ENCODE peak calls at places on chromosomes 13 and 19, in nine cellular contexts. R is A549, H is uterus, T is Peyer's patch, D is transverse colon, S is HCT116, I is adrenal gland, M is esophagus squamous epithelium, U is IMR-90. V is an unnamed sample.
A peak's percentile ranks its signal among the peaks of the same experiment; 100 is the strongest.

GRCh38 chr19:18559685-18560084 is 2.0 kb downstream of the KXD1 start:
- DNase-seq in H (no peak), U (no peak), I (no peak), R (no peak), T (no peak), S (no peak), M (no peak), D (no peak), V (no peak)

GRCh38 chr13:44759222-44759721 is 183.1 kb upstream of the TSC22D1 start:
- DNase-seq in U (no peak), I (no peak), M (no peak), S (no peak), R (no peak), H (no peak), T (no peak), D (peak; percentile 32), V (no peak)

GRCh38 chr19:39304185-39304513 is 7.9 kb downstream of the IFNL1 start:
- DNase-seq in R (no peak), D (no peak), S (no peak), T (no peak), H (no peak), I (no peak), M (no peak), U (no peak), V (no peak)

GRCh38 chr19:17424743-17425365 is 5.0 kb downstream of the MVB12A start:
- DNase-seq in T (peak; percentile 53), U (peak; percentile 23), D (no peak), I (peak; percentile 64), H (no peak), R (no peak), S (no peak), M (no peak), V (no peak)

GRCh38 chr19:8158411-8159074 is 9.2 kb upstream of the FBN3 start:
- DNase-seq in I (peak; percentile 51), D (peak; percentile 23), U (peak; percentile 79), S (peak; percentile 79), T (no peak), H (peak; percentile 42), M (no peak), R (peak; percentile 51), V (peak; percentile 71)

GRCh38 chr13:101579291-101579802 is 126.9 kb downstream of the ITGBL1 start:
- DNase-seq in I (no peak), M (no peak), R (no peak), U (peak; percentile 60), T (no peak), D (no peak), S (no peak), H (no peak), V (no peak)

GRCh38 chr13:113935081-113935511 is 38.8 kb downstream of the C13orf46 start:
- DNase-seq in U (no peak), T (peak; percentile 40), R (no peak), M (no peak), S (no peak), D (no peak), H (peak; percentile 14), I (no peak), V (no peak)

GRCh38 chr19:24053601-24054000 is 33.4 kb upstream of the ZNF254 start:
- DNase-seq in S (no peak), T (no peak), H (no peak), D (no peak), I (no peak), U (no peak), R (no peak), M (no peak), V (no peak)

GRCh38 chr19:55339225-55340143 is at the start of gene KMT5C:
- DNase-seq in U (peak; percentile 100), M (peak; percentile 100), D (peak; percentile 100), I (peak; percentile 100), T (peak; percentile 100), R (peak; percentile 100), H (peak; percentile 100), S (peak; percentile 100), V (peak; percentile 100)
- TF ChIP-seq POLR2A in U (peak; percentile 68), M (no peak), D (peak; percentile 97), I (peak; percentile 96), T (peak; percentile 87), R (peak; percentile 50), H (peak; percentile 93), S (peak; percentile 31), V (peak; percentile 92)

DNA sequence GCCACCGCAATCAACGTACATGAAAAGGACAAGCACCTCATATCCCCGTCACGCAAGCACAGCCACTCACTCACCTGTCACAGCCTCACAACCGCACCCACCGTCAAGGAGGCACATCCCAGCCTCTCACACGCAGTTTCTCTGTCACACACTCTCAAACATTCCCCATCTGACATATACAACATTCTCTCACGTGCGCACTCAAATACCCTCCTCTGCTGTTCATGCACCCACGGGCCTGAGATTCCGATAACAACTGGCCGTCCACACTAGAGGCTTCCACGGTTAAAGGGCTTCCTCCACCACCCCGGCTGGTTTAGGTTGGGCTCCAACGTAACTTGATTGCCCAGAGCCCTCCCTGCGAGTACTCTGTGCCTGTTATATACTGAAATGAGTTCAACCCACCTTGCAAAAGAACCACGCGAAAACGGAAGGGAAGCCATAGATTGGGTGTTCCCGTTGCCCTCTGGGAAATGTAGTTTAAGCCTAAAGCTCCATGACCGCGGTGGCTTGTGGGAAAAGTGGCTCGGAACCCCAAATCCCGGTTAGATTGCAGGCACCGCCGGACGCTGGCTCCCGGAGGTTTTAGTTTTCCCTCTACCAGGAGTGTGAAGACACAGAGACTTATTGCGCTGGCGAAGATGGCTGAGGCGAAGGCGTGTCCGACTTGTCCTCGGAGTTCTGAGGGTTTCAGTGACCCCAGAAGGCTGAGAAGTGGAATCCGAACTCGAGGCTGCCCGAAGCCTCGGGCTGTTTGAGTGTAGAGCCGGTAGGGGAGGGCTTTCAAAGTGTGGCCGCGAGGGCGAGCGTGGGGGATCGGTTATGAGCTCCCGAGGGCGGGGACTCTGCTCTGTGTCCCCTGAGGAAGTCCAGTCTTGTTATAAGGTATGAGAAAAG is at the start of gene ZNF573:
- DNase-seq in T (peak; percentile 84), D (peak; percentile 86), R (peak; percentile 98), H (peak; percentile 85), U (peak; percentile 87), I (peak; percentile 85), M (peak; percentile 34), S (peak; percentile 84), V (peak; percentile 84)
- TF ChIP-seq POLR2A in T (no peak), D (no peak), R (no peak), H (peak; percentile 52), U (peak; percentile 69), I (peak; percentile 76), M (no peak), S (no peak), V (peak; percentile 79)

GRCh38 chr19:3509566-3509989 is 3.5 kb downstream of the FZR1 start:
- DNase-seq in H (no peak), T (no peak), S (no peak), I (peak; percentile 89), U (peak; percentile 80), R (no peak), D (no peak), M (no peak), V (peak; percentile 91)
- TF ChIP-seq POLR2A in H (no peak), T (no peak), S (no peak), I (peak; percentile 73), U (no peak), R (no peak), D (no peak), M (no peak), V (no peak)

GRCh38 chr19:58559275-58560006 is 1.0 kb upstream of the UBE2M start:
- DNase-seq in I (peak; percentile 94), H (peak; percentile 90), M (no peak), S (peak; percentile 90), T (peak; percentile 89), R (peak; percentile 99), D (peak; percentile 92), U (peak; percentile 89), V (peak; percentile 100)
- TF ChIP-seq POLR2A in I (peak; percentile 82), H (no peak), M (no peak), S (peak; percentile 95), T (peak; percentile 48), R (peak; percentile 78), D (peak; percentile 76), U (peak; percentile 82), V (peak; percentile 78)

GRCh38 chr13:26529441-26529840 is 28.0 kb upstream of the WASF3 start:
- DNase-seq in D (peak; percentile 20), U (peak; percentile 74), S (no peak), M (no peak), R (no peak), I (peak; percentile 44), T (no peak), H (no peak), V (peak; percentile 5)

GRCh38 chr13:26523007-26523406 is 34.5 kb upstream of the WASF3 start:
- DNase-seq in S (no peak), T (no peak), H (no peak), I (no peak), M (no peak), U (no peak), D (no peak), R (no peak), V (no peak)

GRCh38 chr13:26531751-26532150 is 25.7 kb upstream of the WASF3 start:
- DNase-seq in H (no peak), I (no peak), D (no peak), S (no peak), M (no peak), R (no peak), T (no peak), U (no peak), V (no peak)

GRCh38 chr13:26525528-26525927 is 32.0 kb upstream of the WASF3 start:
- DNase-seq in M (no peak), S (no peak), I (no peak), H (no peak), R (no peak), U (no peak), D (no peak), T (no peak), V (no peak)

GRCh38 chr13:26528527-26528926 is 29.0 kb upstream of the WASF3 start:
- DNase-seq in H (no peak), I (no peak), M (no peak), S (no peak), R (no peak), D (no peak), T (no peak), U (no peak), V (no peak)
- TF ChIP-seq POLR2A in H (no peak), I (no peak), M (no peak), S (no peak), R (no peak), D (no peak), T (no peak), U (no peak), V (no peak)

DNA sequence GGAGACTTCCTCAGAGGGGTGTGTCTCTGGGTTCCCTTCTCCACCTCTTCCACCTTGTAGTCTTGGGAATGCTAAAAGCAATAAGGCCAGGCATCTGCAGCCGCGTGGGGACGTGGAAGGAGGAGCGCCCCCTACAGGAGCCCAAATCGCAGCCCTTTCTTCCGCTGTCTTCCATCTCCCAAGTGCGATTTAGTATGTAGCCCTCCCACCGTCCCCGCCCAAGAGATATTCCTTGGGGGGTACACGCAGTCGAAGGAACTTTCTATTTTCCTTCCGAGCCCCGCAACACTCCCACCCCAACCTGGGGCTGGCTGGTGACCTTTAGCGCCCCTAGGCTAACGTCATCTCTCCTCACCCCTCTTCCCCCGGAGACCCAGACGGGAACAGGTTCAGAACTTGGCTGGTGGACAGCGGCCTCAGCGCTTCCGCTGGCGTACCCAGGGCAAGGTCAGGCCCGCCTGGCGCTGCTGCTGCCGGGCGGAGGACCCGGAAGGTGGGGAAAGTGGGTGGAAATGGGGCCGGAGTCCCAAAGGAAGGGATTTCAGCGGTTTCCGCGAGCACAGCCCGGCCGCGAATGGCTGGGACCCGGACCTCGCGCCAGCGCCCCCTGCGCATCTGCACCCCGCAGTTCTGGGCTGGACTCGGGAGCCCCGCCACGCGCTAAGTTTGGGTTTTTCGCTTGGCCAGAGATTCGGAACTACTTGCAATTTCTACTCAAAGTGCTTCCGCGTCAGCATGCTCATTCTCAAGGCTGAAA is 2.1 kb upstream of the PCDH8 start:
- DNase-seq in S (no peak), H (peak; percentile 26), U (peak; percentile 7), R (peak; percentile 38), D (peak; percentile 73), T (peak; percentile 75), I (peak; percentile 62), M (no peak), V (peak; percentile 31)
- TF ChIP-seq POLR2A in S (no peak), H (no peak), U (no peak), R (no peak), D (no peak), T (no peak), I (no peak), M (no peak), V (no peak)